ENCODE peak calls at places on chromosomes 13 and 19, in ten cellular contexts. C is HS-27A; S is retinal pigment epithelial cell; D is activated CD8-positive, alpha-beta T cell treated with anti-CD3 and anti-CD28 coated beads for 36 hours; B is progenitor cell of endocrine pancreas; I is AG09309; X is activated CD4-positive, alpha-beta T cell treated with anti-CD3 and anti-CD28 coated beads, Interleukin-2, amount 10 ng/mL, durations not matched to agents 7 days and 5 days; G is midbrain; K is stimulated activated CD4-positive, alpha-beta T cell treated with anti-CD3 and anti-CD28 coated beads, Interleukin-12 subunit alpha, Interleukin-12 subunit beta, amount 100 ng/mL, for 24 hours; W is stimulated activated CD8-positive, alpha-beta memory T cell treated with anti-CD3 and anti-CD28 coated beads, Interleukin-2, amount 100 ng/mL, for 48 hours. O is an unnamed sample.
A peak's percentile ranks its signal among the peaks of the same experiment; 100 is the strongest.

GRCh38 chr19:5103061-5103701 is 134.3 kb downstream of the KDM4B start:
- DNase-seq in C (no peak), S (no peak), D (no peak), B (no peak), I (no peak), X (no peak), G (peak; percentile 24), K (no peak), W (no peak), O (no peak)

GRCh38 chr13:24040835-24041234 is 119.7 kb upstream of the SPATA13 start:
- DNase-seq in C (no peak), S (no peak), D (no peak), B (no peak), I (no peak), X (no peak), G (peak; percentile 32), K (no peak), W (no peak), O (no peak)

GRCh38 chr19:35107541-35107939 is 8.1 kb upstream of the FXYD3 start:
- DNase-seq in C (no peak), S (no peak), D (no peak), B (no peak), I (no peak), X (no peak), G (peak; percentile 90), K (no peak), W (no peak), O (no peak)

GRCh38 chr19:52114691-52115090 is 19.1 kb upstream of the ZNF841 start:
- DNase-seq in C (no peak), S (no peak), D (no peak), B (no peak), I (no peak), X (no peak), G (no peak), K (no peak), W (no peak), O (no peak)

GRCh38 chr19:46191972-46192371 is 37.6 kb upstream of the IGFL1 start:
- DNase-seq in C (no peak), S (no peak), D (no peak), B (no peak), I (no peak), X (no peak), G (no peak), K (no peak), W (no peak), O (no peak)

GRCh38 chr19:1460033-1460995 is 10.4 kb downstream of the APC2 start:
- DNase-seq in C (no peak), S (no peak), D (no peak), B (no peak), I (no peak), X (no peak), G (no peak), K (no peak), W (no peak), O (no peak)

GRCh38 chr13:30727491-30728350 is 7.6 kb upstream of the ALOX5AP start:
- DNase-seq in C (no peak), S (no peak), D (no peak), B (no peak), I (no peak), X (no peak), G (no peak), K (no peak), W (no peak), O (peak; percentile 46)

GRCh38 chr13:45941261-45941660 is 89.7 kb upstream of the SIAH3 start:
- DNase-seq in C (no peak), S (no peak), D (no peak), B (no peak), I (no peak), X (no peak), G (no peak), K (no peak), W (no peak), O (no peak)

GRCh38 chr13:25771208-25771607 is 280.6 kb downstream of the SHISA2 start:
- DNase-seq in C (no peak), S (no peak), D (no peak), B (no peak), I (no peak), X (no peak), G (no peak), K (no peak), W (no peak), O (no peak)

GRCh38 chr13:99991013-99991805 is 9.6 kb downstream of the ZIC2 start:
- DNase-seq in C (no peak), S (no peak), D (no peak), B (no peak), I (no peak), X (no peak), G (no peak), K (no peak), W (no peak), O (peak; percentile 19)

GRCh38 chr19:21569497-21569870 is 64.1 kb downstream of the ZNF429 start:
- DNase-seq in C (no peak), S (peak; percentile 46), D (peak; percentile 78), B (no peak), I (no peak), X (peak; percentile 72), G (peak; percentile 81), K (peak; percentile 24), W (peak; percentile 46), O (no peak)

GRCh38 chr13:20057963-20058362 is 99.4 kb downstream of the ZMYM2 start:
- DNase-seq in C (no peak), S (no peak), D (no peak), B (no peak), I (no peak), X (no peak), G (no peak), K (no peak), W (no peak), O (no peak)

GRCh38 chr13:52830946-52831345 is 17.5 kb downstream of the PCDH8 start:
- DNase-seq in C (no peak), S (no peak), D (no peak), B (no peak), I (no peak), X (no peak), G (no peak), K (no peak), W (no peak), O (no peak)

GRCh38 chr19:2613507-2614295 is 88.8 kb downstream of the GNG7 start:
- DNase-seq in C (no peak), S (no peak), D (peak; percentile 75), B (no peak), I (no peak), X (peak; percentile 59), G (no peak), K (no peak), W (peak; percentile 46), O (peak; percentile 62)

GRCh38 chr13:37701972-37702371 is 103.4 kb upstream of the POSTN start:
- DNase-seq in C (peak; percentile 81), S (no peak), D (no peak), B (no peak), I (peak; percentile 92), X (no peak), G (no peak), K (no peak), W (no peak), O (no peak)

GRCh38 chr19:1211494-1212234 is 6.1 kb downstream of the STK11 start:
- DNase-seq in C (no peak), S (no peak), D (no peak), B (no peak), I (no peak), X (no peak), G (no peak), K (no peak), W (no peak), O (peak; percentile 12)

GRCh38 chr13:74288361-74288911 is 154.2 kb upstream of the KLF12 start:
- DNase-seq in C (no peak), S (no peak), D (peak; percentile 36), B (no peak), I (no peak), X (peak; percentile 27), G (peak; percentile 67), K (no peak), W (no peak), O (peak; percentile 18)